ENCODE peak calls at places on chromosomes 7 and 10, in seven cellular contexts. P, J, G, V, Z, F and U are unnamed samples.

GRCh38 chr10:50538473-50539398 is 85.0 kb downstream of the SGMS1 start:
- DNase-seq in P (no peak), J (no peak), G (peak; percentile 35), V (no peak), Z (no peak), F (no peak), U (no peak)

GRCh38 chr10:26737730-26738129 is 40.2 kb downstream of the PDSS1 start:
- DNase-seq in P (no peak), J (no peak), G (no peak), V (no peak), Z (peak; percentile 43), F (peak; percentile 37), U (no peak)

GRCh38 chr10:33772370-33773331 is 438.2 kb upstream of the NRP1 start:
- DNase-seq in P (peak; percentile 64), J (peak; percentile 48), G (peak; percentile 34), V (peak; percentile 14), Z (no peak), F (peak; percentile 37), U (no peak)

GRCh38 chr10:123990889-123991288 is 99.3 kb upstream of the CPXM2 start:
- DNase-seq in P (no peak), J (no peak), G (no peak), V (peak; percentile 2), Z (no peak), F (no peak), U (no peak)

GRCh38 chr7:84799131-84799530 is 387.7 kb downstream of the SEMA3D start:
- DNase-seq in P (no peak), J (no peak), G (no peak), V (no peak), Z (no peak), F (no peak), U (no peak)

GRCh38 chr7:1752771-1753562 is 82.9 kb downstream of the ELFN1 start:
- DNase-seq in P (peak; percentile 84), J (no peak), G (no peak), V (peak; percentile 37), Z (no peak), F (peak; percentile 70), U (peak; percentile 51)

GRCh38 chr7:84614821-84615506 is 420.4 kb upstream of the SEMA3A start:
- DNase-seq in P (no peak), J (no peak), G (no peak), V (no peak), Z (no peak), F (peak; percentile 5), U (no peak)

GRCh38 chr7:47507514-47507913 is 74.4 kb downstream of the TNS3 start:
- DNase-seq in P (no peak), J (no peak), G (no peak), V (no peak), Z (no peak), F (no peak), U (no peak)

GRCh38 chr7:44622342-44623151 is 16.1 kb downstream of the OGDH start:
- DNase-seq in P (no peak), J (no peak), G (no peak), V (no peak), Z (peak; percentile 58), F (no peak), U (no peak)

GRCh38 chr7:82044497-82045080 is 274.7 kb upstream of the HGF start:
- DNase-seq in P (peak; percentile 68), J (peak; percentile 16), G (peak; percentile 36), V (no peak), Z (peak; percentile 72), F (peak; percentile 52), U (no peak)

GRCh38 chr7:29369909-29370488 is 175.4 kb downstream of the CHN2 start:
- DNase-seq in P (no peak), J (no peak), G (no peak), V (no peak), Z (no peak), F (no peak), U (no peak)

GRCh38 chr10:76983624-76984023 is 654.0 kb downstream of the KCNMA1 start:
- DNase-seq in P (no peak), J (no peak), G (no peak), V (no peak), Z (no peak), F (no peak), U (no peak)